ENCODE peak calls at places on chromosome 4, in six cellular contexts. B is lower lobe of right lung, H is coronary artery, F is PC-9, K is aorta, Q is substantia nigra. Y is an unnamed sample.

GRCh38 chr4:48816971-48817370 is 13.9 kb upstream of the OCIAD1 start:
- DNase-seq in B (no peak), H (no peak), F (no peak), K (no peak), Q (no peak), Y (no peak)

GRCh38 chr4:173418636-173419035 is 19.7 kb upstream of the SCRG1 start:
- DNase-seq in B (no peak), H (no peak), F (no peak), K (no peak), Q (no peak), Y (no peak)

GRCh38 chr4:148800943-148801342 is 358.7 kb upstream of the NR3C2 start:
- DNase-seq in B (no peak), H (no peak), F (no peak), K (no peak), Q (no peak), Y (no peak)

GRCh38 chr4:73606465-73606974 is 13.7 kb downstream of the RASSF6 start:
- DNase-seq in B (no peak), H (no peak), F (no peak), K (no peak), Q (no peak), Y (no peak)

GRCh38 chr4:121118344-121118743 is 45.8 kb downstream of the TNIP3 start:
- DNase-seq in B (no peak), H (no peak), F (no peak), K (no peak), Q (no peak), Y (no peak)

GRCh38 chr4:123699823-123700822 is 303.5 kb downstream of the SPRY1 start:
- DNase-seq in B (no peak), H (no peak), F (no peak), K (no peak), Q (no peak), Y (no peak)

GRCh38 chr4:67083496-67083895 is 461.8 kb downstream of the CENPC start:
- DNase-seq in B (no peak), H (no peak), F (no peak), K (no peak), Q (no peak), Y (no peak)

GRCh38 chr4:136383126-136383525 is 1149.2 kb downstream of the PCDH18 start:
- DNase-seq in B (no peak), H (no peak), F (no peak), K (no peak), Q (no peak), Y (no peak)

GRCh38 chr4:52873191-52873590 is 11.1 kb downstream of the RASL11B start:
- DNase-seq in B (no peak), H (no peak), F (no peak), K (no peak), Q (no peak), Y (no peak)

GRCh38 chr4:165779950-165780670 is 92.9 kb upstream of the TLL1 start:
- DNase-seq in B (no peak), H (no peak), F (no peak), K (no peak), Q (no peak), Y (no peak)

GRCh38 chr4:181376058-181376457 is 867.1 kb upstream of the TENM3 start:
- DNase-seq in B (no peak), H (no peak), F (no peak), K (no peak), Q (no peak), Y (no peak)

GRCh38 chr4:143023519-143023918 is 161.2 kb upstream of the USP38 start:
- DNase-seq in B (no peak), H (no peak), F (no peak), K (no peak), Q (no peak), Y (no peak)
- H3K27ac ChIP-seq in B (no peak), H (no peak), F (no peak), K (no peak), Q (no peak), Y (no peak)

DNA sequence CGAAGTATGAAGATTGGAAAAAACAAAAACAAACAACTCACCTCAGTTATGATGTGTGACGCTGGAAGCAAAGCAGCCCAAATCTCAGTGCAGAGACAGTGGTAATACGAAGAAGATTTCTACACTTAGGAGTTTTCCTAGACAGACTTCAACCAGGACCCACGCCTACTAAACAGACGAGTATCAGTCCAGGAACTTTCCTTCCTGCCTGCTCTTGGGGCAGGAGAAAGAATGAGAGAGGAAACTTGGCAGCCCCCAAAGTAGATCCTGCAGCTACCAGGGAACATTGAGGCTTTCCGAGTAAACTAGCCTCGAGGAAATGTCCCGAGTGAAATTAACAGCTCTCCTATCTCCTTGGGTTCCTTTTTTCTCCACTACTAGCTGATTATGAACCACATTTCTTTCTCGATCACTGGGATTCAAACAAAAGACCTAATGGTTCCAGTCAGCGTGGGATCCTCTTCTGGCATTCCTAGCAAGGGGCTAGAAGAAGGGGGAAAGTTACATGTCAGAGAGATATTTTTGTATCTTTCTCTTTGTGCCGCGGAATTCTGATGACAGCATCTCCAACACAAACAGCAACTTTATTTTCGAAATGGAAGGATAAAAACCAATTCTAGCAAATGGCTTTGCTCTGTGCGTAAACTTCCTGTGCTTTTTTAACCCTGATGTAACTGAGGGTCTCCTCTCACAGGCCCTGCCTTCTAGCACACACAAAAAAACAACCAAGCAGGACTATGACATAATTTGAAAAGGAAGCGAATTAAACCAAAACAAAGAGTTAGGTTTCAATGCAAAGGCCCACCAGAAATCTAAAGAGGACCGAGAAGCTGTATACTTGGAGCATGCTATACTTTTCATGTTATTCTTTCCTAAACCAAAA is 53.2 kb downstream of the PPM1K start:
- DNase-seq in B (no peak), H (no peak), F (no peak), K (no peak), Q (no peak), Y (no peak)
- H3K27ac ChIP-seq in B (peak), H (peak), F (no peak), K (peak), Q (no peak), Y (no peak)

GRCh38 chr4:2290974-2291704 is 29.2 kb upstream of the MXD4 start:
- DNase-seq in B (no peak), H (no peak), F (no peak), K (no peak), Q (no peak), Y (peak)

GRCh38 chr4:2289955-2290333 is 28.0 kb upstream of the MXD4 start:
- DNase-seq in B (no peak), H (no peak), F (no peak), K (no peak), Q (no peak), Y (no peak)

GRCh38 chr4:2290488-2290887 is 28.6 kb upstream of the MXD4 start:
- DNase-seq in B (no peak), H (no peak), F (no peak), K (no peak), Q (no peak), Y (no peak)

GRCh38 chr4:2292679-2293108 is 30.8 kb upstream of the MXD4 start:
- DNase-seq in B (no peak), H (no peak), F (no peak), K (no peak), Q (no peak), Y (no peak)

GRCh38 chr4:2291705-2292651 is 30.1 kb upstream of the MXD4 start:
- DNase-seq in B (no peak), H (peak), F (no peak), K (peak), Q (no peak), Y (no peak)
- H3K27ac ChIP-seq in B (no peak), H (no peak), F (no peak), K (no peak), Q (no peak), Y (peak)

DNA sequence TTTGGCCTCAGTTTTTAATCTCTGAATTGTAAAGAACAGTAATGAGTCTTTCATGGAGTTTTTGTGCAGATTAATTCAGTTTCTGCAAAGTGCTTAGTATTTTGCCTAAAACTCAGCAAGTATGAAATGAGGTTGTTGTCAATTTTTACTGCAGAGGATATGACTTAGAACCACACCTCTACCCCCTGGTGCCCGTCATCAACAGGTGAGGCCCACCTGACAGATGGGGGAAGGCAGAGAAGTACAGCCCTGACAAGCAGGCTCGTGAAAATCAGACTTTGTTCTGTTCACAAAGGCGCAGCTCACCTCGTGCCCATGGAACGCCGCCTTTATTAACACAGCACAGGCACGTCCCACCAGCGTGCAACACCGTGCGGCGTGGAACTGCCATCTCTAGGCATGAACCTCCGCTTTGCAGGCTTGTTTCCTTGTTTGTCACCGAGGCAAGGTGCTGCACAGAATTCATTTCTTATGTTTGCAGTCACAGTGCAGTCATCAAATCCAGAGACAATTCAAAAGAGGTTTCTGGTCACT is 13.3 kb downstream of the CYP4V2 start:
- DNase-seq in B (no peak), H (no peak), F (no peak), K (no peak), Q (no peak), Y (no peak)
- H3K27ac ChIP-seq in B (no peak), H (peak), F (no peak), K (no peak), Q (no peak), Y (peak)

GRCh38 chr4:115110191-115111166 is 2.9 kb downstream of the NDST4 start:
- DNase-seq in B (no peak), H (no peak), F (no peak), K (no peak), Q (no peak), Y (no peak)

GRCh38 chr4:115108850-115109249 is 4.6 kb downstream of the NDST4 start:
- DNase-seq in B (no peak), H (no peak), F (no peak), K (no peak), Q (no peak), Y (no peak)

DNA sequence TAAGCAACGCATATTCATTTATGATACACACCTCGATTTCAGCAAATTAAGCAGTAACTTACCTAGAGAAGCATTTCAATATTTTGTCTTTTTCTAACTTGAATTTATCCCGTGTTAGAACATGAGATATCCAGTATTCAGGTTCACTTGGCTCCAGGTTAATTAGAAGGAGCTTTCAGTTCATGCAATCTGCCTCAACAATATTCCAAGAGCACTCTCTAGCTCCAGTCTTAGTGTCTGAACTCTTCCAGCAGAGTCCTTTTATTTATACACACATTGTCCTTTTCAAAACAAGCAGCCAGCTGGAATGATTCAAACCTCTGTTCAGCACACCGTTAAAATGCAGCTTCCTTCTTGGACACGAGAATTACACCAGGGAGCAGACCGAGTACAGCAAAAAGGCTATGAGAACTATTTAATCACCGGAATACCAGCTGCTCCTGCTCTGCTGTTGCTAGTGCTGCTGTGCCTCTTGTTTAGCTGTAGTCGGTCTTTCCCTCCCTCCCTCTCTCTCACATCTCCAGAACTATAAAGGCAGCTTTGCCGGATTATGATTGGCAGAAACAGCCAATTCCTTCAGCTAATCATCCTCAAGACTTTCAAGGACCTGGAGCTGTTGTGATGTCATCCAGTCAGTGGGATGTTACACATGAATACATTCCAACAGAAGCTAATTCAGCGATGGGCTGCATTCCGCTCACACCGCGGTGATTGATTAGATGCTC is at the start of gene NDST4:
- DNase-seq in B (no peak), H (no peak), F (no peak), K (no peak), Q (no peak), Y (no peak)
- H3K27ac ChIP-seq in B (no peak), H (no peak), F (no peak), K (no peak), Q (no peak), Y (no peak)

DNA sequence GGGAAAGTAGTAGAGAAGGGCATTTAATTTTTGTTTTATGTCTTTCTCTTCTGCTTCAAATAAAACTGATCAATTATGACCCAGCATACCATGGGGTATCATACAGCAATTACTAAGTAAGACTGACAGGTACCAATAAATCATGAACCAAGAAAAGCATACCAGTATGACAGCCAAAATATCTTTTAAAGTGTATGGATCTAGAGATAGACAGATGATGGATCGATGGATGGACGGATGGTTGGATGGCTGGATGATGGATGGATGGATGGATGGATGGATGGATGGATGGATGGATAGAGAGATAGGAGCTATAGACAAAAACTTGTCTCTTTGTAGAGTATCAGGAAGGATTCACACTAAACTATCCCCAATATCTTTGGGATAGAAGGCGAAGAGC is 1.4 kb downstream of the DDX60L start:
- DNase-seq in B (no peak), H (no peak), F (no peak), K (no peak), Q (no peak), Y (no peak)
- H3K27ac ChIP-seq in B (no peak), H (no peak), F (no peak), K (no peak), Q (no peak), Y (no peak)

DNA sequence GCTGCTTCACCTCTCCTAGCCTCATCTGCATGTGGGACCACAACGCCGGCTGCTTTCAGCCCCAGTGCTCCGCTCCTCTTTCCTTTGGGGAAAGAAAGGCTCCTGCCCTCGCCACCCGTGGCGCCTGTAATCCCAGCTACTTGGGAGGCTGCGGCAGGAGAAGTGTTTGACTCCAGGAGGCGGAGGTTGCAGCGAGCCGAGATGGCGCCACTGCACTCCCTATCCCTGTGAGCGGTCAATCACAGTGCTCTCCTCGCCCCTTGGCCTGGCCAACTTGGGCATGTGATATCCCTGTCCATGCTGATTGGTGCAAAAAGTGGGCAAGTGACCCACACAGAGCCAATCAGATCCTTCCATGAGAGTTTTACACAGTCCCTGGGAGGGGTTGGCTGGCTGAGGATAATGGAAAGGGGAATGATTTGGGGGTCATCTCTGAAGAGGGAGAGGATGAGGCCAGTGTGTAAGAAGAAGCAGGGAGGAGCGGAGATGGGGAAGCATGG is 56.2 kb downstream of the WFS1 start:
- DNase-seq in B (no peak), H (no peak), F (no peak), K (no peak), Q (no peak), Y (no peak)
- H3K27ac ChIP-seq in B (peak), H (no peak), F (no peak), K (no peak), Q (no peak), Y (no peak)

DNA sequence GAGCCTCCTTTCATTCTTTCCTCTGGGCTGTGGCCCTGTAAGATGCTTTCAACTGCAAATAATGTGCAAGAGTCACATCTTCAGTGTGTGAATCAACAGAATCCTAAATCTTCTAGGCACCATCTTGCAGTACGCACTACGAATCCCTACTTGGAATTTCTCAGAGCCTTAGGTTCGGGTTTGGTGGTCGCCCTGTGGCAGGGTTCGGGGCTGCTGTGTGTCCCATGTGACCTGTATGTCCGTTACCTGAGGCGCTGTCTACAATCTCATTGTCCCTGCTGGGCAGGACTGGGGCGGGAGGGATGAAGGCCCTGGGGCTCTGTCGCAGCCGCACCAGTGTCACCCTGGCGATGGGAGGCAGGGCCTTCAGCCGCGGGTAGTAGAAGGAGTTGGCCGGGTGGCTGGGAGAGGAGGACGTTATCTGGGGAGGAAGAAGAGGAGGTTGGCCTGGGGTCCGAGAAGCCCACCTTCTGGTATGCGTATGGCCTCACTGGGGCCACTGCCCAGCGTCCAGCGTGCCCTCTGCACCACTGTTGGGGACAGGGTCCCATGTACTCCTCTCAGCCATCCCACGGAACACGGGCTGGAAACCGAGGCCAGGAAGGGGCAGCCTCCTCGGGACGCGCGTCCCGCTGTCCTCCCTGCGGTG is 2.1 kb downstream of the SPON2 start:
- DNase-seq in B (peak), H (no peak), F (no peak), K (no peak), Q (no peak), Y (no peak)
- H3K27ac ChIP-seq in B (no peak), H (no peak), F (no peak), K (no peak), Q (no peak), Y (no peak)

DNA sequence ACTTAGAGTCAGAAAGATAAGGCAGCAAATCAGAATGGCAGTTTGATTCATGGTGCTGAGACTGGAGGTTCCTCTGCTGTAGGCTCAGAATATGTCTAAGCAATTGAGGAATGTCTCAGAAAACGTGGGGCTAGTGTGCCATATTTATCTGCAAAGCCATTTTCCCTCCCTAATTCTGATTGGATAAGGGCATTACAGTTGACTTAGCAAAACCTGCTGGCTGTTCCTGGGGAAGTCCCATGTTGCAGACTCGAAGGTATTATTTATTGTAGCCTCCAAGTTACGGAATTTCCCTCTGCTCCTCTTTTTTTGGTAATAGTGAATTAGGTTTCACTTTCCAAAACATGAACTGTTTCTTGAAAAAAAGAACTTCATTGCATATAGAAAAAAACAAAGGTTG is at the start of gene CXCL10:
- DNase-seq in B (no peak), H (no peak), F (no peak), K (no peak), Q (no peak), Y (no peak)
- H3K27ac ChIP-seq in B (no peak), H (no peak), F (no peak), K (no peak), Q (no peak), Y (no peak)

GRCh38 chr4:113618205-113618604 is 143.3 kb downstream of the CAMK2D start:
- DNase-seq in B (no peak), H (no peak), F (no peak), K (no peak), Q (no peak), Y (no peak)
- H3K27ac ChIP-seq in B (no peak), H (no peak), F (no peak), K (no peak), Q (no peak), Y (no peak)

Y was measured in effector memory CD4-positive, alpha-beta T cell.